ENCODE peak calls at places on chromosomes 16 and 17, in six cellular contexts. D, S, Q, C, K and X are unnamed samples.

GRCh38 chr17:51372345-51373004 is 112.1 kb downstream of the UTP18 start:
- DNase-seq in C (peak), Q (peak), S (peak), D (peak), K (peak), X (no peak)

GRCh38 chr17:78435330-78436005 is 57.0 kb downstream of the PGS1 start:
- DNase-seq in D (no peak), K (no peak), Q (no peak), S (no peak), C (no peak), X (no peak)

GRCh38 chr17:81488276-81488860 is 24.2 kb downstream of the ACTG1 start:
- DNase-seq in K (no peak), Q (no peak), C (no peak), S (no peak), D (no peak), X (no peak)

GRCh38 chr17:880871-881269 is 98.7 kb downstream of the NXN start:
- DNase-seq in Q (no peak), C (no peak), K (no peak), S (no peak), D (no peak), X (no peak)

GRCh38 chr17:69539781-69540319 is 125.4 kb downstream of the MAP2K6 start:
- DNase-seq in D (peak), S (no peak), C (no peak), K (peak), Q (peak), X (no peak)

GRCh38 chr16:6558661-6559060 is 774.0 kb upstream of the RBFOX1 start:
- DNase-seq in S (no peak), K (no peak), C (no peak), D (no peak), Q (no peak), X (no peak)

GRCh38 chr16:88633684-88634140 is 4.7 kb upstream of the IL17C start:
- DNase-seq in D (no peak), Q (peak), K (peak), S (no peak), C (peak), X (no peak)

GRCh38 chr16:72924918-72925630 is 122.9 kb downstream of the ZFHX3 start:
- DNase-seq in D (no peak), K (no peak), S (no peak), Q (no peak), C (no peak), X (no peak)

GRCh38 chr16:55453909-55454308 is 25.1 kb upstream of the MMP2 start:
- DNase-seq in Q (no peak), D (no peak), K (no peak), S (no peak), C (no peak), X (no peak)

GRCh38 chr16:586047-586644 is 3.7 kb upstream of the RAB40C start:
- DNase-seq in Q (no peak), D (no peak), K (no peak), S (no peak), C (no peak), X (no peak)

GRCh38 chr16:65070831-65071230 is 51.0 kb downstream of the CDH11 start:
- DNase-seq in D (peak), C (no peak), Q (peak), K (peak), S (peak), X (no peak)